ENCODE peak calls at places on chromosomes 4 and X, in nine cellular contexts. One of them, this sample, is unnamed.

GRCh38 chr4:81751531-81752291 is 280.0 kb upstream of the RASGEF1B start:
- DNase-seq in right atrium auricular region: no peak
- DNase-seq in cardiac muscle cell: no peak
- DNase-seq in OCI-LY7: no peak
- DNase-seq in AG04450: no peak
- DNase-seq in cardiac fibroblast: no peak
- DNase-seq in A549: no peak
- DNase-seq in tibial artery: no peak
- DNase-seq in hepatocyte: no peak
- DNase-seq in this sample: no peak

GRCh38 chr4:123616970-123617392 is 220.4 kb downstream of the SPRY1 start:
- DNase-seq in right atrium auricular region: peak; percentile 82
- DNase-seq in cardiac muscle cell: no peak
- DNase-seq in OCI-LY7: peak; percentile 46
- DNase-seq in AG04450: no peak
- DNase-seq in cardiac fibroblast: peak; percentile 92
- DNase-seq in A549: no peak
- DNase-seq in tibial artery: peak; percentile 65
- DNase-seq in hepatocyte: peak; percentile 74
- DNase-seq in this sample: no peak

GRCh38 chr4:152661649-152662048 is 18.1 kb downstream of the TMEM154 start:
- DNase-seq in right atrium auricular region: no peak
- DNase-seq in cardiac muscle cell: no peak
- DNase-seq in OCI-LY7: peak; percentile 35
- DNase-seq in AG04450: no peak
- DNase-seq in cardiac fibroblast: no peak
- DNase-seq in A549: no peak
- DNase-seq in tibial artery: no peak
- DNase-seq in hepatocyte: no peak
- DNase-seq in this sample: no peak

GRCh38 chr4:79852305-79852730 is 220.7 kb downstream of the ANTXR2 start:
- DNase-seq in right atrium auricular region: no peak
- DNase-seq in cardiac muscle cell: no peak
- DNase-seq in OCI-LY7: no peak
- DNase-seq in AG04450: peak; percentile 54
- DNase-seq in cardiac fibroblast: peak; percentile 79
- DNase-seq in A549: peak; percentile 4
- DNase-seq in tibial artery: no peak
- DNase-seq in hepatocyte: peak; percentile 6
- DNase-seq in this sample: no peak

GRCh38 chr4:147049940-147050852 is 104.5 kb upstream of the TTC29 start:
- DNase-seq in right atrium auricular region: no peak
- DNase-seq in cardiac muscle cell: peak; percentile 29
- DNase-seq in OCI-LY7: no peak
- DNase-seq in AG04450: peak; percentile 8
- DNase-seq in cardiac fibroblast: peak; percentile 83
- DNase-seq in A549: no peak
- DNase-seq in tibial artery: no peak
- DNase-seq in hepatocyte: peak; percentile 31
- DNase-seq in this sample: no peak

GRCh38 chr4:141041021-141041476 is 92.2 kb downstream of the RNF150 start:
- DNase-seq in right atrium auricular region: no peak
- DNase-seq in cardiac muscle cell: no peak
- DNase-seq in OCI-LY7: no peak
- DNase-seq in AG04450: no peak
- DNase-seq in cardiac fibroblast: no peak
- DNase-seq in A549: no peak
- DNase-seq in tibial artery: no peak
- DNase-seq in hepatocyte: no peak
- DNase-seq in this sample: no peak

GRCh38 chr4:81802308-81802846 is 330.7 kb upstream of the RASGEF1B start:
- DNase-seq in right atrium auricular region: no peak
- DNase-seq in cardiac muscle cell: no peak
- DNase-seq in OCI-LY7: no peak
- DNase-seq in AG04450: no peak
- DNase-seq in cardiac fibroblast: no peak
- DNase-seq in A549: no peak
- DNase-seq in tibial artery: no peak
- DNase-seq in hepatocyte: no peak
- DNase-seq in this sample: no peak

GRCh38 chr4:92451792-92452191 is 148.0 kb downstream of the GRID2 start:
- DNase-seq in right atrium auricular region: no peak
- DNase-seq in cardiac muscle cell: no peak
- DNase-seq in OCI-LY7: no peak
- DNase-seq in AG04450: no peak
- DNase-seq in cardiac fibroblast: no peak
- DNase-seq in A549: no peak
- DNase-seq in tibial artery: no peak
- DNase-seq in hepatocyte: no peak
- DNase-seq in this sample: no peak

GRCh38 chrX:47285762-47286320 is 53.0 kb downstream of the USP11 start:
- DNase-seq in right atrium auricular region: no peak
- DNase-seq in cardiac muscle cell: no peak
- DNase-seq in OCI-LY7: no peak
- DNase-seq in AG04450: no peak
- DNase-seq in cardiac fibroblast: no peak
- DNase-seq in A549: no peak
- DNase-seq in tibial artery: no peak
- DNase-seq in hepatocyte: no peak
- DNase-seq in this sample: no peak

GRCh38 chrX:69361286-69361926 is 142.7 kb upstream of the NALF2 start:
- DNase-seq in right atrium auricular region: no peak
- DNase-seq in cardiac muscle cell: no peak
- DNase-seq in OCI-LY7: no peak
- DNase-seq in AG04450: no peak
- DNase-seq in cardiac fibroblast: peak; percentile 75
- DNase-seq in A549: peak; percentile 0
- DNase-seq in tibial artery: no peak
- DNase-seq in hepatocyte: peak; percentile 32
- DNase-seq in this sample: no peak

GRCh38 chrX:48617542-48618340 is 20.4 kb downstream of the WDR13 start:
- DNase-seq in right atrium auricular region: no peak
- DNase-seq in cardiac muscle cell: no peak
- DNase-seq in OCI-LY7: no peak
- DNase-seq in AG04450: no peak
- DNase-seq in cardiac fibroblast: peak; percentile 41
- DNase-seq in A549: no peak
- DNase-seq in tibial artery: no peak
- DNase-seq in hepatocyte: no peak
- DNase-seq in this sample: no peak

GRCh38 chr4:29578329-29578728 is 1141.8 kb upstream of the PCDH7 start:
- DNase-seq in right atrium auricular region: no peak
- DNase-seq in cardiac muscle cell: no peak
- DNase-seq in OCI-LY7: no peak
- DNase-seq in AG04450: no peak
- DNase-seq in cardiac fibroblast: no peak
- DNase-seq in A549: no peak
- DNase-seq in tibial artery: no peak
- DNase-seq in hepatocyte: no peak
- DNase-seq in this sample: no peak

GRCh38 chr4:81260443-81261102 is 45.6 kb upstream of the PRKG2 start:
- DNase-seq in right atrium auricular region: no peak
- DNase-seq in cardiac muscle cell: no peak
- DNase-seq in OCI-LY7: peak; percentile 37
- DNase-seq in AG04450: no peak
- DNase-seq in cardiac fibroblast: no peak
- DNase-seq in A549: no peak
- DNase-seq in tibial artery: no peak
- DNase-seq in hepatocyte: no peak
- DNase-seq in this sample: no peak

GRCh38 chr4:183508693-183509092 is 3.8 kb downstream of the ING2 start:
- DNase-seq in right atrium auricular region: no peak
- DNase-seq in cardiac muscle cell: no peak
- DNase-seq in OCI-LY7: no peak
- DNase-seq in AG04450: no peak
- DNase-seq in cardiac fibroblast: no peak
- DNase-seq in A549: no peak
- DNase-seq in tibial artery: no peak
- DNase-seq in hepatocyte: no peak
- DNase-seq in this sample: no peak

DNA sequence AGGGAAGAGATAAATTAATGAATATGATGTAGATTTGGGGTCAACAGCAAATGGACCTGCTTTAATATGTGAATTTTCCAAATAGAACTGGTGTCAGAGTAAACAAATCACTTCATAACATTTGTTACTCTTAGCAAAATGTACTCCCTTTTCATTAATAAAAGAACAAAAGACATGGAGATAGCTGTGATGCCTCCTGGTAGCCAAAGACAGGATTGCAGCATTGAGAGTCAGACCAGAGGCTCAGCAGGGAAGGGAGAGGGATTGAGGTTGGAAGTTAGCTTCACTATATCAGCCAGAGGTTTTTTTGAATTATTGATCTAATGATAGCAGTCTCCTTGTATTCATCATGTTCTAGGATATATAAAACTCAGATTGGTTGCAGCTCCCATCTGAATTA is 17.4 kb upstream of the RAB40A start:
- DNase-seq in right atrium auricular region: no peak
- DNase-seq in cardiac muscle cell: no peak
- DNase-seq in OCI-LY7: no peak
- DNase-seq in AG04450: no peak
- DNase-seq in cardiac fibroblast: peak; percentile 35
- DNase-seq in A549: no peak
- DNase-seq in tibial artery: no peak
- DNase-seq in hepatocyte: no peak
- DNase-seq in this sample: no peak
- TF ChIP-seq CTCF in right atrium auricular region: no peak
- TF ChIP-seq CTCF in cardiac muscle cell: no peak
- TF ChIP-seq CTCF in OCI-LY7: no peak
- TF ChIP-seq CTCF in AG04450: no peak
- TF ChIP-seq CTCF in cardiac fibroblast: no peak
- TF ChIP-seq CTCF in A549: no peak
- TF ChIP-seq CTCF in tibial artery: no peak
- TF ChIP-seq CTCF in hepatocyte: no peak
- TF ChIP-seq CTCF in this sample: no peak

GRCh38 chr4:150078996-150079581 is 844 bp downstream of the DCLK2 start:
- DNase-seq in right atrium auricular region: no peak
- DNase-seq in cardiac muscle cell: peak; percentile 49
- DNase-seq in OCI-LY7: no peak
- DNase-seq in AG04450: no peak
- DNase-seq in cardiac fibroblast: peak; percentile 13
- DNase-seq in A549: peak; percentile 69
- DNase-seq in tibial artery: peak; percentile 75
- DNase-seq in hepatocyte: peak; percentile 43
- DNase-seq in this sample: no peak

GRCh38 chr4:150080875-150081274 is 2.6 kb downstream of the DCLK2 start:
- DNase-seq in right atrium auricular region: no peak
- DNase-seq in cardiac muscle cell: no peak
- DNase-seq in OCI-LY7: no peak
- DNase-seq in AG04450: no peak
- DNase-seq in cardiac fibroblast: no peak
- DNase-seq in A549: peak; percentile 38
- DNase-seq in tibial artery: no peak
- DNase-seq in hepatocyte: no peak
- DNase-seq in this sample: peak; percentile 72

GRCh38 chr4:150080335-150080734 is 2.1 kb downstream of the DCLK2 start:
- DNase-seq in right atrium auricular region: no peak
- DNase-seq in cardiac muscle cell: no peak
- DNase-seq in OCI-LY7: no peak
- DNase-seq in AG04450: no peak
- DNase-seq in cardiac fibroblast: peak; percentile 20
- DNase-seq in A549: no peak
- DNase-seq in tibial artery: no peak
- DNase-seq in hepatocyte: no peak
- DNase-seq in this sample: no peak

GRCh38 chr4:150078041-150078995 is at the start of gene DCLK2:
- DNase-seq in right atrium auricular region: peak; percentile 64
- DNase-seq in cardiac muscle cell: peak; percentile 78
- DNase-seq in OCI-LY7: no peak
- DNase-seq in AG04450: peak; percentile 76
- DNase-seq in cardiac fibroblast: peak; percentile 95
- DNase-seq in A549: peak; percentile 75
- DNase-seq in tibial artery: peak; percentile 86
- DNase-seq in hepatocyte: peak; percentile 79
- DNase-seq in this sample: peak; percentile 31

GRCh38 chr4:150082241-150082640 is 4.0 kb downstream of the DCLK2 start:
- DNase-seq in right atrium auricular region: no peak
- DNase-seq in cardiac muscle cell: peak; percentile 37
- DNase-seq in OCI-LY7: no peak
- DNase-seq in AG04450: no peak
- DNase-seq in cardiac fibroblast: no peak
- DNase-seq in A549: no peak
- DNase-seq in tibial artery: no peak
- DNase-seq in hepatocyte: no peak
- DNase-seq in this sample: no peak
- H3K4me3 ChIP-seq in right atrium auricular region: no peak overlapping the region
- H3K4me3 ChIP-seq in cardiac muscle cell: no peak overlapping the region
- H3K4me3 ChIP-seq in OCI-LY7: no peak overlapping the region
- H3K4me3 ChIP-seq in AG04450: no peak overlapping the region
- H3K4me3 ChIP-seq in cardiac fibroblast: no peak overlapping the region
- H3K4me3 ChIP-seq in A549: no peak overlapping the region
- H3K4me3 ChIP-seq in tibial artery: no peak overlapping the region
- H3K4me3 ChIP-seq in hepatocyte: no peak overlapping the region
- H3K4me3 ChIP-seq in this sample: no peak overlapping the region

GRCh38 chrX:109485470-109486340 is 3.8 kb upstream of the GUCY2F start:
- DNase-seq in right atrium auricular region: peak; percentile 80
- DNase-seq in cardiac muscle cell: peak; percentile 82
- DNase-seq in OCI-LY7: peak; percentile 77
- DNase-seq in AG04450: peak; percentile 33
- DNase-seq in cardiac fibroblast: peak; percentile 76
- DNase-seq in A549: peak; percentile 70
- DNase-seq in tibial artery: peak; percentile 60
- DNase-seq in hepatocyte: peak; percentile 82
- DNase-seq in this sample: no peak
- TF ChIP-seq CTCF in right atrium auricular region: peak; percentile 95
- TF ChIP-seq CTCF in cardiac muscle cell: peak; percentile 85
- TF ChIP-seq CTCF in OCI-LY7: peak; percentile 96
- TF ChIP-seq CTCF in AG04450: peak; percentile 87
- TF ChIP-seq CTCF in cardiac fibroblast: peak; percentile 79
- TF ChIP-seq CTCF in A549: peak; percentile 97
- TF ChIP-seq CTCF in tibial artery: peak; percentile 76
- TF ChIP-seq CTCF in hepatocyte: peak; percentile 100
- TF ChIP-seq CTCF in this sample: peak; percentile 88

GRCh38 chrX:45184211-45184610 is 16.5 kb downstream of the DIPK2B start:
- DNase-seq in right atrium auricular region: no peak
- DNase-seq in cardiac muscle cell: no peak
- DNase-seq in OCI-LY7: no peak
- DNase-seq in AG04450: no peak
- DNase-seq in cardiac fibroblast: no peak
- DNase-seq in A549: no peak
- DNase-seq in tibial artery: no peak
- DNase-seq in hepatocyte: no peak
- DNase-seq in this sample: no peak

GRCh38 chrX:45186643-45187026 is 14.0 kb downstream of the DIPK2B start:
- DNase-seq in right atrium auricular region: no peak
- DNase-seq in cardiac muscle cell: no peak
- DNase-seq in OCI-LY7: no peak
- DNase-seq in AG04450: no peak
- DNase-seq in cardiac fibroblast: no peak
- DNase-seq in A549: no peak
- DNase-seq in tibial artery: no peak
- DNase-seq in hepatocyte: no peak
- DNase-seq in this sample: no peak

GRCh38 chrX:45191820-45192409 is 8.8 kb downstream of the DIPK2B start:
- DNase-seq in right atrium auricular region: no peak
- DNase-seq in cardiac muscle cell: no peak
- DNase-seq in OCI-LY7: no peak
- DNase-seq in AG04450: no peak
- DNase-seq in cardiac fibroblast: no peak
- DNase-seq in A549: no peak
- DNase-seq in tibial artery: no peak
- DNase-seq in hepatocyte: no peak
- DNase-seq in this sample: no peak

GRCh38 chrX:45191383-45191782 is 9.3 kb downstream of the DIPK2B start:
- DNase-seq in right atrium auricular region: no peak
- DNase-seq in cardiac muscle cell: no peak
- DNase-seq in OCI-LY7: no peak
- DNase-seq in AG04450: no peak
- DNase-seq in cardiac fibroblast: no peak
- DNase-seq in A549: no peak
- DNase-seq in tibial artery: no peak
- DNase-seq in hepatocyte: no peak
- DNase-seq in this sample: no peak

GRCh38 chrX:45187731-45188130 is 12.9 kb downstream of the DIPK2B start:
- DNase-seq in right atrium auricular region: no peak
- DNase-seq in cardiac muscle cell: no peak
- DNase-seq in OCI-LY7: no peak
- DNase-seq in AG04450: no peak
- DNase-seq in cardiac fibroblast: no peak
- DNase-seq in A549: no peak
- DNase-seq in tibial artery: no peak
- DNase-seq in hepatocyte: no peak
- DNase-seq in this sample: peak; percentile 43
- H3K4me3 ChIP-seq in right atrium auricular region: no peak overlapping the region
- H3K4me3 ChIP-seq in cardiac muscle cell: no peak overlapping the region
- H3K4me3 ChIP-seq in OCI-LY7: no peak overlapping the region
- H3K4me3 ChIP-seq in AG04450: peak overlapping the region; percentile 65
- H3K4me3 ChIP-seq in cardiac fibroblast: peak overlapping the region; percentile 57
- H3K4me3 ChIP-seq in A549: no peak overlapping the region
- H3K4me3 ChIP-seq in tibial artery: peak overlapping the region; percentile 47
- H3K4me3 ChIP-seq in hepatocyte: no peak overlapping the region
- H3K4me3 ChIP-seq in this sample: no peak overlapping the region